ENCODE peak calls at places on chromosomes 7 and 10, in six cellular contexts. K is mammary epithelial cell; I is stimulated activated CD4-positive, alpha-beta T cell treated with anti-CD3 and anti-CD28 coated beads, Interleukin-12 subunit alpha, Interleukin-12 subunit beta, amount 100 ng/mL, for 4 hours; B is Kasumi-1; O is left colon; R is GM19239. G is an unnamed sample.

GRCh38 chr7:80809545-80809944 is 109.3 kb downstream of the SEMA3C start:
- DNase-seq in R (no peak), O (no peak), I (no peak), B (no peak), K (no peak), G (no peak)

GRCh38 chr10:131096031-131096430 is 215.5 kb downstream of the TCERG1L start:
- DNase-seq in K (no peak), I (no peak), B (no peak), O (no peak), R (no peak), G (no peak)

GRCh38 chr10:24866615-24867583 is 85.5 kb downstream of the PRTFDC1 start:
- DNase-seq in I (no peak), R (no peak), B (no peak), O (peak), K (peak), G (no peak)

GRCh38 chr7:57789130-57789529 is 339.2 kb downstream of the ZNF716 start:
- DNase-seq in B (no peak), I (no peak), K (no peak), O (no peak), R (no peak), G (no peak)

GRCh38 chr10:56823849-56824248 is 462.8 kb upstream of the ZWINT start:
- DNase-seq in O (no peak), B (peak), K (peak), R (peak), I (no peak), G (peak)

GRCh38 chr7:142308918-142309317 is 51.1 kb upstream of the PRSS58 start:
- DNase-seq in B (no peak), K (no peak), O (no peak), R (no peak), I (no peak), G (peak)

GRCh38 chr10:88952647-88953111 is at the start of gene ACTA2:
- DNase-seq in K (no peak), O (peak), B (no peak), R (no peak), I (no peak), G (no peak)

GRCh38 chr7:17292858-17293257 is 5.6 kb upstream of the AHR start:
- DNase-seq in O (no peak), B (no peak), R (no peak), I (no peak), K (no peak), G (no peak)

GRCh38 chr10:104318810-104319684 is 19.2 kb downstream of the ITPRIP start:
- DNase-seq in R (no peak), B (no peak), K (no peak), I (no peak), O (no peak), G (no peak)